ENCODE peak calls at places on chromosomes 3 and 15, in six cellular contexts. F is activated T-cell treated with anti-CD3 and anti-CD28 coated beads, Interleukin-2, amount 50 U/mL, for 1 hour; G is kidney epithelial cell; U is left cardiac atrium; W is H9; L is activated gamma-delta T cell treated with Interleukin-2 at 50 U/mL for 16 hours. P is an unnamed sample.

GRCh38 chr3:177443469-177443868 is 246.2 kb upstream of the TBL1XR1 start:
- DNase-seq in F (no peak), G (no peak), U (no peak), W (no peak), L (no peak), P (peak; percentile 35)

GRCh38 chr15:85690546-85691226 is 104.0 kb downstream of the KLHL25 start:
- DNase-seq in F (no peak), G (no peak), U (no peak), W (no peak), L (no peak), P (no peak)

GRCh38 chr15:78638658-78639314 is 2.2 kb downstream of the CHRNB4 start:
- DNase-seq in F (peak; percentile 33), G (peak; percentile 16), U (peak; percentile 52), W (peak; percentile 82), L (peak; percentile 45), P (peak; percentile 60)

GRCh38 chr15:42456971-42457370 is 34.0 kb downstream of the ZNF106 start:
- DNase-seq in F (no peak), G (no peak), U (no peak), W (no peak), L (no peak), P (no peak)

GRCh38 chr3:131907809-131908208 is 127.0 kb downstream of the CPNE4 start:
- DNase-seq in F (no peak), G (no peak), U (no peak), W (no peak), L (no peak), P (no peak)

GRCh38 chr3:179943097-179943880 is 93.4 kb downstream of the PEX5L start:
- DNase-seq in F (no peak), G (no peak), U (no peak), W (no peak), L (no peak), P (no peak)

GRCh38 chr3:49397470-49397869 is 14.3 kb downstream of the RHOA start:
- DNase-seq in F (no peak), G (no peak), U (no peak), W (no peak), L (no peak), P (no peak)

GRCh38 chr15:49875392-49875791 is 243.6 kb downstream of the ATP8B4 start:
- DNase-seq in F (no peak), G (no peak), U (no peak), W (no peak), L (no peak), P (no peak)

GRCh38 chr3:58288011-58288728 is 17.9 kb upstream of the RPP14 start:
- DNase-seq in F (no peak), G (no peak), U (no peak), W (no peak), L (no peak), P (no peak)

P was measured in colonic mucosa.